ENCODE peak calls at places on chromosomes 11 and 22, in nine cellular contexts. Y, B, U, E, V, N, K, O and T are unnamed samples.

GRCh38 chr11:75816561-75817239 is 1.7 kb downstream of the UVRAG start:
- DNase-seq in Y (peak), B (no peak), U (no peak), E (no peak), V (no peak), N (no peak), K (no peak), O (peak), T (no peak)

GRCh38 chr11:266676-267439 is 11.3 kb upstream of the NLRP6 start:
- DNase-seq in Y (no peak), B (no peak), U (no peak), E (no peak), V (no peak), N (no peak), K (no peak), O (peak), T (no peak)

GRCh38 chr11:57135020-57135751 is 46.6 kb upstream of the LRRC55 start:
- DNase-seq in Y (no peak), B (no peak), U (no peak), E (no peak), V (no peak), N (no peak), K (no peak), O (no peak), T (no peak)

GRCh38 chr11:15663778-15664218 is 549.1 kb downstream of the INSC start:
- DNase-seq in Y (no peak), B (peak), U (no peak), E (no peak), V (peak), N (no peak), K (no peak), O (no peak), T (no peak)

GRCh38 chr22:17120711-17121234 is 387 bp downstream of the TMEM121B start:
- DNase-seq in Y (no peak), B (no peak), U (no peak), E (no peak), V (peak), N (no peak), K (no peak), O (no peak), T (no peak)

GRCh38 chr11:61868601-61869476 is 22.5 kb downstream of the FADS3 start:
- DNase-seq in Y (no peak), B (peak), U (no peak), E (no peak), V (no peak), N (no peak), K (no peak), O (no peak), T (no peak)

GRCh38 chr22:46028069-46028991 is 51.4 kb upstream of the WNT7B start:
- DNase-seq in Y (no peak), B (peak), U (no peak), E (no peak), V (no peak), N (no peak), K (no peak), O (no peak), T (no peak)

GRCh38 chr11:6248248-6248647 is 9.4 kb downstream of the CNGA4 start:
- DNase-seq in Y (peak), B (no peak), U (no peak), E (no peak), V (no peak), N (peak), K (peak), O (peak), T (peak)

GRCh38 chr11:69918938-69919650 is 99.9 kb upstream of the FGF3 start:
- DNase-seq in Y (peak), B (peak), U (peak), E (peak), V (peak), N (peak), K (peak), O (peak), T (no peak)

GRCh38 chr11:72116019-72116755 is 3.7 kb upstream of the ANAPC15 start:
- DNase-seq in Y (no peak), B (no peak), U (no peak), E (no peak), V (no peak), N (no peak), K (no peak), O (no peak), T (no peak)

GRCh38 chr11:87878373-87878779 is 296.9 kb downstream of the RAB38 start:
- DNase-seq in Y (peak), B (no peak), U (no peak), E (no peak), V (peak), N (peak), K (peak), O (peak), T (peak)

GRCh38 chr11:109864161-109864661 is 229.0 kb upstream of the ZC3H12C start:
- DNase-seq in Y (peak), B (no peak), U (no peak), E (no peak), V (no peak), N (no peak), K (no peak), O (no peak), T (no peak)

GRCh38 chr11:28464252-28464867 is 356.2 kb downstream of the METTL15 start:
- DNase-seq in Y (peak), B (no peak), U (no peak), E (no peak), V (no peak), N (peak), K (peak), O (peak), T (no peak)

GRCh38 chr11:100629671-100630070 is 57.4 kb upstream of the ARHGAP42 start:
- DNase-seq in Y (peak), B (peak), U (no peak), E (no peak), V (no peak), N (no peak), K (no peak), O (peak), T (no peak)

GRCh38 chr11:20647976-20648565 is 21.3 kb upstream of the NELL1 start:
- DNase-seq in Y (peak), B (peak), U (no peak), E (peak), V (peak), N (peak), K (peak), O (peak), T (peak)

GRCh38 chr11:45655347-45655756 is 10.1 kb downstream of the CHST1 start:
- DNase-seq in Y (peak), B (peak), U (peak), E (peak), V (peak), N (peak), K (peak), O (peak), T (peak)

GRCh38 chr22:41561335-41561734 is 525 bp downstream of the CSDC2 start:
- DNase-seq in Y (peak), B (peak), U (no peak), E (no peak), V (peak), N (no peak), K (no peak), O (no peak), T (no peak)

GRCh38 chr11:131301306-131301705 is 69.1 kb upstream of the NTM start:
- DNase-seq in Y (no peak), B (no peak), U (no peak), E (no peak), V (no peak), N (no peak), K (no peak), O (no peak), T (no peak)

GRCh38 chr11:75715688-75716087 is 1.9 kb upstream of the MOGAT2 start:
- DNase-seq in Y (no peak), B (no peak), U (no peak), E (no peak), V (no peak), N (no peak), K (no peak), O (no peak), T (no peak)

GRCh38 chr11:12165237-12165875 is 55.0 kb downstream of the MICAL2 start:
- DNase-seq in Y (no peak), B (peak), U (no peak), E (no peak), V (no peak), N (no peak), K (no peak), O (no peak), T (no peak)

GRCh38 chr22:29083576-29084566 is 11.0 kb downstream of the KREMEN1 start:
- DNase-seq in Y (no peak), B (no peak), U (no peak), E (no peak), V (no peak), N (no peak), K (peak), O (peak), T (no peak)

GRCh38 chr22:45676024-45676423 is 4.4 kb downstream of the ATXN10 start:
- DNase-seq in Y (no peak), B (no peak), U (no peak), E (no peak), V (no peak), N (no peak), K (no peak), O (no peak), T (no peak)

GRCh38 chr11:133787379-133788103 is 57.8 kb downstream of the SPATA19 start:
- DNase-seq in Y (no peak), B (peak), U (no peak), E (no peak), V (peak), N (no peak), K (no peak), O (no peak), T (no peak)

GRCh38 chr11:68010058-68011041 is at the start of gene ALDH3B1:
- DNase-seq in Y (peak), B (peak), U (peak), E (peak), V (peak), N (peak), K (peak), O (peak), T (no peak)

GRCh38 chr11:119741369-119742262 is 12.6 kb upstream of the NECTIN1 start:
- DNase-seq in Y (no peak), B (peak), U (peak), E (peak), V (peak), N (no peak), K (no peak), O (no peak), T (no peak)

GRCh38 chr22:49139492-49140151 is 688.1 kb downstream of the BRD1 start:
- DNase-seq in Y (no peak), B (no peak), U (no peak), E (no peak), V (no peak), N (no peak), K (no peak), O (no peak), T (no peak)

GRCh38 chr22:19884954-19885751 is 30.5 kb upstream of the GNB1L start:
- DNase-seq in Y (no peak), B (peak), U (peak), E (no peak), V (no peak), N (no peak), K (no peak), O (no peak), T (no peak)

GRCh38 chr11:14773755-14774154 is 118.3 kb downstream of the CYP2R1 start:
- DNase-seq in Y (peak), B (peak), U (no peak), E (no peak), V (peak), N (peak), K (peak), O (peak), T (no peak)

GRCh38 chr22:48712558-48712957 is 1115.1 kb downstream of the BRD1 start:
- DNase-seq in Y (no peak), B (peak), U (peak), E (no peak), V (no peak), N (no peak), K (no peak), O (no peak), T (no peak)

GRCh38 chr22:31891366-31892079 is 52.8 kb upstream of the YWHAH start:
- DNase-seq in Y (no peak), B (no peak), U (no peak), E (no peak), V (peak), N (no peak), K (peak), O (peak), T (peak)

GRCh38 chr22:40819741-40820140 is 595 bp upstream of the SLC25A17 start:
- DNase-seq in Y (peak), B (no peak), U (no peak), E (no peak), V (peak), N (peak), K (peak), O (peak), T (no peak)

GRCh38 chr11:29448246-29448877 is 568.5 kb downstream of the KCNA4 start:
- DNase-seq in Y (peak), B (peak), U (no peak), E (no peak), V (peak), N (peak), K (peak), O (peak), T (no peak)

GRCh38 chr11:16895306-16895705 is 118.9 kb downstream of the PLEKHA7 start:
- DNase-seq in Y (no peak), B (no peak), U (no peak), E (no peak), V (no peak), N (no peak), K (no peak), O (peak), T (no peak)

GRCh38 chr11:108525161-108525560 is 27.0 kb upstream of the POGLUT3 start:
- DNase-seq in Y (no peak), B (no peak), U (no peak), E (no peak), V (no peak), N (no peak), K (no peak), O (no peak), T (no peak)

GRCh38 chr22:37419370-37419915 is 7.8 kb downstream of the ELFN2 start:
- DNase-seq in Y (no peak), B (no peak), U (no peak), E (no peak), V (no peak), N (no peak), K (no peak), O (no peak), T (no peak)

GRCh38 chr22:37421468-37421877 is 5.8 kb downstream of the ELFN2 start:
- DNase-seq in Y (no peak), B (no peak), U (no peak), E (no peak), V (no peak), N (no peak), K (no peak), O (no peak), T (no peak)

GRCh38 chr22:37419916-37420655 is 7.2 kb downstream of the ELFN2 start:
- DNase-seq in Y (no peak), B (peak), U (no peak), E (no peak), V (peak), N (no peak), K (peak), O (no peak), T (no peak)

GRCh38 chr22:37418627-37419369 is 8.5 kb downstream of the ELFN2 start:
- DNase-seq in Y (no peak), B (peak), U (no peak), E (no peak), V (peak), N (no peak), K (no peak), O (no peak), T (no peak)

GRCh38 chr22:37420656-37421467 is 6.4 kb downstream of the ELFN2 start:
- DNase-seq in Y (peak), B (no peak), U (no peak), E (no peak), V (no peak), N (no peak), K (peak), O (peak), T (no peak)
- H3K4me3 ChIP-seq in Y (peak), B (peak), U (peak), E (no peak), V (peak), N (no peak), K (peak), O (peak), T (peak)

DNA sequence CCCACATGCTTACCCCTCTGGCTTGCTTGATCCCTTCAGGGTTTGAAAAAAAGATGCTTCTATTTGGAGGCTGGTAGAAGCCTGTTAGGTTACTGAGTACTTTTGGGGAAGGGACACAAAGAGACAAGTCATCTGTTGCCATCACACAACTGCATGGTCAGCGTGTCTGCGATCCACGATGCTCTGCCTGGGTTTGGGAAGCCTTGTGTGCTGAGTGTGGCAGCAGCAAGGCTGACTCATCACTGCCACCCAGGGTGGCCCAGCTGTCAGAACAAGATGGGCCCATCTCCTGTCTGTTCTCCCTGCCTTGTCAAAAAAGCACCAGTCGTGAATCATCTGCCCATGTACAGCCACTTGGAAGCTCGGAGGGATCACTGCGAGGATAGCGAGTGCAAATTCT is 26.2 kb downstream of the UBASH3B start:
- DNase-seq in Y (no peak), B (peak), U (no peak), E (no peak), V (no peak), N (no peak), K (no peak), O (no peak), T (no peak)
- TF ChIP-seq CTCF in Y (no peak), B (no peak), U (no peak), E (no peak), V (no peak), N (no peak), K (no peak), O (no peak), T (no peak)

DNA sequence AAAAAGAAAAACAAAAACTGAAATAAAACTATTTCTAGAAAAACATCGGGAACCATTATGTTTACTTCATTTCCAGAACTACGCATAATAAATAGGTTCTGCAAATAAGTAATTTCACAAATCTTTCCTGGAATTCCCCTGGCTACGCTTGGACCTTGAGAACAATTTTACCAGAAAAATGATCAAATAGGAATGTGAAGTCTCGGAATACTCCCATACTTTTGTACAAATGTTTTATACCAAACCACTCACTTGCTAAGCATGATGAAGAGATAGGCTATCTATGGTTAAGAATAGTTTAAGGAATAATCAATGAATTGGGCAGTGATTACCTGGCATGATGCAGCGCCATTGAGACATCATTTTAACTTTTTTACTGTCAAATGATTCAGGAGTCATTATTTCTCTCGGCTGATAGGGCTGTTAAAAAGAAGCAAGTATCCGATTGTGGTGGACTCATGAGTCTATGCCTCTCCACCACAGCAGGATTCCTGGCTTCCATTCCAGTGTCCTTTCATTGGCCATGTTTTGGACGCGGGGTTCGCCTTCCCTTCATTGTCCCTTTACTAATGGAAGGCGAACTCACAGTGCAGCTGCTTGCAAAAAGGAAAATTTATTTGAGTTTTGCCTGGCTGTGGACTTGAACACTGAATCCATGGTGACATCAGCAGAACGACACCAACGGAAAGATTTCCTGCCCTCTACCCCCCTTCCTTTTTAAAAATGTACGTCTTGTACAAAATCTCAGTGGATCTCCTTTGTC is 39.9 kb upstream of the BLID start:
- DNase-seq in Y (no peak), B (no peak), U (no peak), E (no peak), V (no peak), N (no peak), K (no peak), O (no peak), T (no peak)
- H3K4me3 ChIP-seq in Y (no peak), B (no peak), U (no peak), E (no peak), V (no peak), N (no peak), K (no peak), O (peak), T (peak)

GRCh38 chr22:43926349-43926710 is 2.7 kb downstream of the PNPLA3 start:
- DNase-seq in Y (no peak), B (no peak), U (no peak), E (no peak), V (no peak), N (no peak), K (no peak), O (no peak), T (no peak)

GRCh38 chr22:43928418-43929307 is 5.1 kb downstream of the PNPLA3 start:
- DNase-seq in Y (no peak), B (no peak), U (no peak), E (no peak), V (no peak), N (no peak), K (no peak), O (no peak), T (no peak)

DNA sequence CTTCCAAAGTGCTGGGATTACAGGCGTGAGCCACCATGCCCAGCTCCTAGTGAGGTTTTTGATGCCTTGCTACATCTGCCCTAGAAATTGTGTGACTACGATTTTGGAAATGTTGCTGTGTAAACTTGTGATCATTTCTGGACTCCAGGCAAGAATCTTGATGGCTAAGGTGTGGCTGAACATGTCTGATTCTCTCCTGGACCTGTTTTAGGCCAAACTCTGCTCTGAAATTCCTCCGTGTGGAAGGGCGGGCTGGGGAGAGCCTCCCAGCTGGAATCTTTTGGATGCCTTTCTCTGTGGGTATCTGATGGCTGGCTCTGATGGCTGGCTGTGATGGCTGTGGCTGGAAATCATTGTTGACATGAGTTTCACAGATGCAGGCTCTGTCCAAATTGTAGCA is 8.2 kb downstream of the PNPLA3 start:
- DNase-seq in Y (no peak), B (no peak), U (no peak), E (no peak), V (no peak), N (no peak), K (no peak), O (no peak), T (no peak)
- TF ChIP-seq CTCF in Y (no peak), B (no peak), U (no peak), E (no peak), V (no peak), N (no peak), K (no peak), O (no peak), T (no peak)

GRCh38 chr11:65545853-65546216 is 12.3 kb downstream of the LTBP3 start:
- DNase-seq in Y (no peak), B (no peak), U (no peak), E (no peak), V (no peak), N (no peak), K (no peak), O (no peak), T (no peak)
- H3K4me3 ChIP-seq in Y (no peak), B (peak), U (no peak), E (peak), V (peak), N (no peak), K (no peak), O (no peak), T (no peak)

DNA sequence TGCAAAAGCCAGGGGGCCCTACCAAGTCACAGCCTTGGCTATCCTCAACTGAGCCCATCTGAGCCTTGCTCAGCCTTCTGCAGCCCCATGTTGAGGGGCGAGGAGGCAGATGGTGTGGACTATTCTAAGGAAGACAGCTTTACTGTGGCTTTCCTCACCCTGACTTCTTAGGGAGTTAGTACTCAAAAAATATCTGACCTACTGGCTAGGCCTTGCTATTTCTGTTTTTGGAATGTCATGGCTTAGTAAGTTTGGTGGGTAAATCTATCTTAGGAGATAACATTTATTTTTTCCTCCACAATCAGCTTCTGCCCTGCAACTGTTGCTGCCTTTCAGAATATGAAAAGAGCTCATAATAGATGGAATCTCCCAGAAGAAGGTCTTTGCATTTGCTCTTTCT is 80.9 kb downstream of the LDLRAD3 start:
- DNase-seq in Y (no peak), B (no peak), U (no peak), E (no peak), V (no peak), N (no peak), K (no peak), O (no peak), T (no peak)
- TF ChIP-seq CTCF in Y (no peak), B (no peak), U (no peak), E (no peak), V (no peak), N (no peak), K (no peak), O (no peak), T (no peak)

GRCh38 chr11:1889527-1889930 is 2.2 kb downstream of the PRR33 start:
- DNase-seq in Y (no peak), B (no peak), U (peak), E (no peak), V (no peak), N (no peak), K (no peak), O (no peak), T (no peak)
- H3K4me3 ChIP-seq in Y (no peak), B (no peak), U (no peak), E (no peak), V (no peak), N (no peak), K (no peak), O (no peak), T (no peak)